ENCODE peak calls at places on chromosomes 7 and 10, in nine cellular contexts. One of them, this sample, is unnamed.

GRCh38 chr10:59124187-59124586 is 52.3 kb upstream of the PHYHIPL start:
- DNase-seq in HL-60: no peak
- DNase-seq in stromal cell of bone marrow: no peak
- DNase-seq in germinal center: no peak
- DNase-seq in AML-193: no peak
- DNase-seq in GM04503: no peak
- DNase-seq in NB4: no peak
- DNase-seq in effector memory CD4-positive, alpha-beta T cell: no peak
- DNase-seq in left ventricle myocardium inferior: no peak
- DNase-seq in this sample: no peak

GRCh38 chr10:27838291-27838690 is 92.7 kb upstream of the MKX start:
- DNase-seq in germinal center: no peak
- DNase-seq in AML-193: no peak
- DNase-seq in NB4: no peak
- DNase-seq in HL-60: no peak
- DNase-seq in stromal cell of bone marrow: no peak
- DNase-seq in effector memory CD4-positive, alpha-beta T cell: no peak
- DNase-seq in GM04503: peak
- DNase-seq in left ventricle myocardium inferior: no peak
- DNase-seq in this sample: no peak

GRCh38 chr7:5234852-5235831 is 45.1 kb downstream of the WIPI2 start:
- DNase-seq in NB4: peak
- DNase-seq in GM04503: no peak
- DNase-seq in germinal center: no peak
- DNase-seq in HL-60: no peak
- DNase-seq in left ventricle myocardium inferior: no peak
- DNase-seq in stromal cell of bone marrow: no peak
- DNase-seq in effector memory CD4-positive, alpha-beta T cell: no peak
- DNase-seq in AML-193: no peak
- DNase-seq in this sample: no peak

GRCh38 chr7:36486336-36486735 is 96.7 kb downstream of the ANLN start:
- DNase-seq in germinal center: no peak
- DNase-seq in left ventricle myocardium inferior: no peak
- DNase-seq in stromal cell of bone marrow: no peak
- DNase-seq in HL-60: no peak
- DNase-seq in AML-193: no peak
- DNase-seq in effector memory CD4-positive, alpha-beta T cell: no peak
- DNase-seq in GM04503: no peak
- DNase-seq in NB4: no peak
- DNase-seq in this sample: no peak

GRCh38 chr10:57696641-57697040 is 571.1 kb downstream of the IPMK start:
- DNase-seq in HL-60: no peak
- DNase-seq in effector memory CD4-positive, alpha-beta T cell: no peak
- DNase-seq in left ventricle myocardium inferior: no peak
- DNase-seq in AML-193: no peak
- DNase-seq in NB4: no peak
- DNase-seq in stromal cell of bone marrow: peak
- DNase-seq in germinal center: no peak
- DNase-seq in GM04503: peak
- DNase-seq in this sample: no peak

GRCh38 chr10:89783406-89783805 is 82.0 kb downstream of the KIF20B start:
- DNase-seq in germinal center: no peak
- DNase-seq in effector memory CD4-positive, alpha-beta T cell: no peak
- DNase-seq in GM04503: no peak
- DNase-seq in NB4: no peak
- DNase-seq in AML-193: no peak
- DNase-seq in HL-60: no peak
- DNase-seq in left ventricle myocardium inferior: no peak
- DNase-seq in stromal cell of bone marrow: no peak
- DNase-seq in this sample: no peak

GRCh38 chr7:20330797-20331230 is at the start of gene ITGB8:
- DNase-seq in effector memory CD4-positive, alpha-beta T cell: no peak
- DNase-seq in GM04503: no peak
- DNase-seq in AML-193: no peak
- DNase-seq in stromal cell of bone marrow: no peak
- DNase-seq in NB4: no peak
- DNase-seq in HL-60: peak
- DNase-seq in left ventricle myocardium inferior: peak
- DNase-seq in germinal center: peak
- DNase-seq in this sample: peak

GRCh38 chr10:60237977-60238376 is 151.7 kb downstream of the ANK3 start:
- DNase-seq in AML-193: peak
- DNase-seq in germinal center: peak
- DNase-seq in HL-60: no peak
- DNase-seq in NB4: peak
- DNase-seq in GM04503: no peak
- DNase-seq in effector memory CD4-positive, alpha-beta T cell: no peak
- DNase-seq in left ventricle myocardium inferior: no peak
- DNase-seq in stromal cell of bone marrow: peak
- DNase-seq in this sample: no peak

GRCh38 chr7:33710608-33711007 is 194.7 kb upstream of the BMPER start:
- DNase-seq in left ventricle myocardium inferior: no peak
- DNase-seq in GM04503: peak
- DNase-seq in effector memory CD4-positive, alpha-beta T cell: no peak
- DNase-seq in HL-60: no peak
- DNase-seq in stromal cell of bone marrow: no peak
- DNase-seq in germinal center: no peak
- DNase-seq in NB4: no peak
- DNase-seq in AML-193: no peak
- DNase-seq in this sample: no peak

GRCh38 chr10:97714401-97715258 is 1.1 kb downstream of the MARVELD1 start:
- DNase-seq in NB4: peak
- DNase-seq in left ventricle myocardium inferior: peak
- DNase-seq in HL-60: peak
- DNase-seq in stromal cell of bone marrow: peak
- DNase-seq in GM04503: no peak
- DNase-seq in effector memory CD4-positive, alpha-beta T cell: no peak
- DNase-seq in AML-193: peak
- DNase-seq in germinal center: peak
- DNase-seq in this sample: peak

GRCh38 chr7:37208528-37208927 is 240.1 kb downstream of the ELMO1 start:
- DNase-seq in stromal cell of bone marrow: peak
- DNase-seq in GM04503: peak
- DNase-seq in left ventricle myocardium inferior: peak
- DNase-seq in effector memory CD4-positive, alpha-beta T cell: no peak
- DNase-seq in NB4: peak
- DNase-seq in germinal center: peak
- DNase-seq in AML-193: peak
- DNase-seq in HL-60: no peak
- DNase-seq in this sample: peak

GRCh38 chr7:70360557-70360956 is 762.3 kb downstream of the AUTS2 start:
- DNase-seq in AML-193: no peak
- DNase-seq in effector memory CD4-positive, alpha-beta T cell: no peak
- DNase-seq in left ventricle myocardium inferior: no peak
- DNase-seq in HL-60: no peak
- DNase-seq in GM04503: no peak
- DNase-seq in germinal center: no peak
- DNase-seq in NB4: no peak
- DNase-seq in stromal cell of bone marrow: no peak
- DNase-seq in this sample: no peak

GRCh38 chr10:44382981-44383748 is 1.7 kb downstream of the CXCL12 start:
- DNase-seq in GM04503: no peak
- DNase-seq in stromal cell of bone marrow: no peak
- DNase-seq in HL-60: no peak
- DNase-seq in effector memory CD4-positive, alpha-beta T cell: no peak
- DNase-seq in germinal center: no peak
- DNase-seq in left ventricle myocardium inferior: no peak
- DNase-seq in AML-193: no peak
- DNase-seq in NB4: no peak
- DNase-seq in this sample: no peak

GRCh38 chr7:16098058-16098457 is 323.3 kb downstream of the CRPPA start:
- DNase-seq in effector memory CD4-positive, alpha-beta T cell: no peak
- DNase-seq in GM04503: no peak
- DNase-seq in NB4: no peak
- DNase-seq in left ventricle myocardium inferior: no peak
- DNase-seq in AML-193: no peak
- DNase-seq in germinal center: no peak
- DNase-seq in stromal cell of bone marrow: no peak
- DNase-seq in HL-60: no peak
- DNase-seq in this sample: no peak

GRCh38 chr7:139525239-139525638 is 1.8 kb downstream of the CLEC2L start:
- DNase-seq in GM04503: no peak
- DNase-seq in effector memory CD4-positive, alpha-beta T cell: no peak
- DNase-seq in AML-193: no peak
- DNase-seq in left ventricle myocardium inferior: no peak
- DNase-seq in stromal cell of bone marrow: no peak
- DNase-seq in germinal center: no peak
- DNase-seq in NB4: no peak
- DNase-seq in HL-60: no peak
- DNase-seq in this sample: no peak

GRCh38 chr10:72061930-72062329 is 26.4 kb downstream of the SPOCK2 start:
- DNase-seq in left ventricle myocardium inferior: no peak
- DNase-seq in effector memory CD4-positive, alpha-beta T cell: no peak
- DNase-seq in GM04503: no peak
- DNase-seq in AML-193: no peak
- DNase-seq in HL-60: no peak
- DNase-seq in stromal cell of bone marrow: no peak
- DNase-seq in germinal center: no peak
- DNase-seq in NB4: no peak
- DNase-seq in this sample: no peak

This sample was measured in GM19239.